ENCODE peak calls at places on chromosomes 1 and 21, in nine cellular contexts. C is mesendoderm, N is H1, Z is IMR-90, A is fibroblast of lung, S is HCT116, O is GM23248, I is endothelial cell of umbilical vein, F is kidney. P is an unnamed sample.
A peak's percentile ranks its signal among the peaks of the same experiment; 100 is the strongest.

GRCh38 chr1:186235696-186236095 is 139.4 kb downstream of the TPR start:
- DNase-seq in S (no peak), A (no peak), C (no peak), I (no peak), F (no peak), Z (no peak), N (no peak), O (no peak), P (no peak)

GRCh38 chr21:16372546-16372945 is 642.8 kb downstream of the USP25 start:
- DNase-seq in I (no peak), O (no peak), S (no peak), Z (no peak), A (no peak), F (no peak), C (no peak), N (no peak), P (no peak)

GRCh38 chr21:42991992-42992740 is 17.8 kb downstream of the PKNOX1 start:
- DNase-seq in N (no peak), I (peak; percentile 53), A (peak; percentile 93), S (no peak), Z (peak; percentile 97), C (peak; percentile 86), O (peak; percentile 93), F (peak; percentile 91), P (peak; percentile 37)

GRCh38 chr1:85330206-85330605 is 53.8 kb upstream of the BCL10 start:
- DNase-seq in N (no peak), I (peak; percentile 85), O (peak; percentile 78), A (peak; percentile 99), Z (peak; percentile 96), S (peak; percentile 67), F (no peak), C (peak; percentile 86), P (no peak)

GRCh38 chr1:95012389-95012788 is 60.4 kb downstream of the ALG14 start:
- DNase-seq in Z (peak; percentile 99), I (peak; percentile 18), O (peak; percentile 85), N (no peak), C (no peak), S (no peak), A (peak; percentile 99), F (no peak), P (no peak)

GRCh38 chr1:42392923-42393848 is 12.6 kb downstream of the RIMKLA start:
- DNase-seq in A (no peak), S (no peak), O (no peak), N (no peak), C (no peak), I (no peak), Z (no peak), F (no peak), P (peak; percentile 42)

GRCh38 chr1:43285269-43285986 is at the start of gene C1orf210:
- DNase-seq in F (peak; percentile 96), S (peak; percentile 81), Z (no peak), I (no peak), A (no peak), C (peak; percentile 87), N (peak; percentile 93), O (no peak), P (peak; percentile 95)

GRCh38 chr1:197783510-197783948 is 8.2 kb upstream of the DENND1B start:
- DNase-seq in N (no peak), A (peak; percentile 73), I (peak; percentile 3), C (no peak), Z (peak; percentile 78), S (no peak), F (no peak), O (peak; percentile 81), P (peak; percentile 41)

GRCh38 chr1:248688527-248689298 is 13.9 kb downstream of the OR14I1 start:
- DNase-seq in F (no peak), C (no peak), O (no peak), A (no peak), N (no peak), S (no peak), I (no peak), Z (no peak), P (no peak)

GRCh38 chr1:175191654-175192053 is 922 bp downstream of the KIAA0040 start:
- DNase-seq in O (peak; percentile 4), S (no peak), N (no peak), F (no peak), C (peak; percentile 27), Z (no peak), I (peak; percentile 4), A (no peak), P (peak; percentile 43)

GRCh38 chr1:110150330-110151174 is at the start of gene SLC6A17:
- DNase-seq in I (peak; percentile 15), Z (peak; percentile 68), A (peak; percentile 59), S (peak; percentile 65), O (peak; percentile 91), N (peak; percentile 81), F (no peak), C (peak; percentile 39), P (no peak)

GRCh38 chr1:211196880-211197279 is 62.3 kb upstream of the RCOR3 start:
- DNase-seq in Z (no peak), O (no peak), C (no peak), A (no peak), I (no peak), S (no peak), N (no peak), F (no peak), P (no peak)

GRCh38 chr1:45304311-45305081 is 22.2 kb upstream of the HPDL start:
- DNase-seq in A (peak; percentile 10), I (no peak), O (peak; percentile 9), N (peak; percentile 46), C (no peak), F (peak; percentile 77), S (no peak), Z (peak; percentile 36), P (peak; percentile 55)

GRCh38 chr1:16091296-16091695 is 17.8 kb upstream of the FAM131C start:
- DNase-seq in O (no peak), N (no peak), A (no peak), S (no peak), Z (no peak), F (peak; percentile 39), I (no peak), C (no peak), P (no peak)

DNA sequence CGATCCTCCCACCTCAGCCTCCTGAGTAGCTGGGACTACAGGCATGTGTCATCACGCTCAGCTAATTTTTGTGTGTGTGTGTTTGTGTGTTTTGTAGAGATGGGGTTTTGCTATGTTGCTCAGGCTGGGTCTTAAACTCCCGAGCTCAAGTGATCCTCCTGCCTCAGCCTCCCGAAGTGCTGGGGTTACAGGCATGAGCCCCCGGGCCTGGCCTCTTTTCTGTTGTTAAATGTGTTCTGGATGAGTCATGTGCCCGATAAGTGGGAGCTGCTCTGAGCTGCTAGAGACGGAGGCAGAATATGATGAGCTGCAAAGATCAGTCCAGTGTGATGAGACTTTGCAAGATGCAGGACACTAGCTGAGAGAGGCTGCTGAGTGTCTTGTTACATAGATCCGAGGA is 75.5 kb downstream of the VPS13D start:
- DNase-seq in A (no peak), C (no peak), S (no peak), O (no peak), Z (no peak), F (no peak), I (no peak), N (peak; percentile 4), P (no peak)
- H3K27ac ChIP-seq in A (no peak overlapping the region), C (no peak overlapping the region), S (no peak overlapping the region), O (no peak overlapping the region), Z (no peak overlapping the region), F (no peak overlapping the region), I (no peak overlapping the region), N (no peak overlapping the region), P (no peak overlapping the region)

GRCh38 chr1:114671939-114672275 is 2.1 kb upstream of the DENND2C start:
- DNase-seq in I (no peak), A (no peak), N (no peak), C (no peak), F (no peak), Z (no peak), O (no peak), S (no peak), P (no peak)

GRCh38 chr1:114668784-114669561 is 876 bp downstream of the DENND2C start:
- DNase-seq in I (no peak), O (peak; percentile 87), S (no peak), N (no peak), A (peak; percentile 53), Z (peak; percentile 24), F (no peak), C (peak; percentile 37), P (no peak)

GRCh38 chr1:114670083-114671010 is 498 bp upstream of the DENND2C start:
- DNase-seq in F (peak; percentile 97), A (peak; percentile 84), O (peak; percentile 99), N (peak; percentile 90), Z (peak; percentile 80), I (peak; percentile 91), C (peak; percentile 96), S (peak; percentile 88), P (peak; percentile 98)

GRCh38 chr1:114669562-114670082 is at the start of gene DENND2C:
- DNase-seq in C (peak; percentile 82), S (no peak), Z (no peak), N (no peak), I (no peak), F (no peak), O (no peak), A (no peak), P (no peak)

GRCh38 chr1:114671011-114671938 is 1.4 kb upstream of the DENND2C start:
- DNase-seq in Z (peak; percentile 32), I (peak; percentile 30), O (peak; percentile 61), A (peak; percentile 15), C (no peak), S (no peak), F (no peak), N (no peak), P (no peak)
- H3K9ac ChIP-seq in Z (no peak overlapping the region), I (no peak overlapping the region), O (peak overlapping the region; percentile 94), A (peak overlapping the region; percentile 10), C (no peak overlapping the region), S (no peak overlapping the region), F (no peak overlapping the region), N (no peak overlapping the region), P (no peak overlapping the region)

GRCh38 chr1:17440827-17441168 is 1.3 kb upstream of the RCC2 start:
- DNase-seq in I (no peak), N (no peak), F (peak; percentile 26), S (no peak), Z (no peak), O (no peak), C (no peak), A (no peak), P (no peak)
- H3K36me3 ChIP-seq in I (peaks cover 2% of the 10 kb centered on the region), N (no peaks in the 10 kb centered on the region), F (no peaks in the 10 kb centered on the region), S (no peaks in the 10 kb centered on the region), Z (peaks cover 2% of the 10 kb centered on the region), O (no peaks in the 10 kb centered on the region), C (peaks cover 2% of the 10 kb centered on the region), A (no peaks in the 10 kb centered on the region), P (no peaks in the 10 kb centered on the region)

GRCh38 chr1:50977575-50978143 is 7.6 kb downstream of the CDKN2C start:
- DNase-seq in I (peak; percentile 44), N (peak; percentile 71), F (peak; percentile 82), O (peak; percentile 85), S (no peak), A (peak; percentile 51), C (peak; percentile 52), Z (peak; percentile 52), P (peak; percentile 66)

GRCh38 chr1:50978852-50979781 is 9.1 kb downstream of the CDKN2C start:
- DNase-seq in A (no peak), Z (no peak), O (no peak), C (peak; percentile 22), N (peak; percentile 47), I (no peak), S (no peak), F (no peak), P (peak; percentile 46)

GRCh38 chr1:50976890-50977574 is 7.0 kb downstream of the CDKN2C start:
- DNase-seq in N (peak; percentile 53), I (peak; percentile 55), F (no peak), S (no peak), A (peak; percentile 52), C (peak; percentile 57), Z (peak; percentile 39), O (peak; percentile 80), P (peak; percentile 28)

GRCh38 chr1:50979964-50980363 is 9.9 kb downstream of the CDKN2C start:
- DNase-seq in O (no peak), S (no peak), I (no peak), Z (no peak), F (no peak), N (no peak), A (no peak), C (no peak), P (no peak)

GRCh38 chr1:50978144-50978851 is 8.3 kb downstream of the CDKN2C start:
- DNase-seq in I (peak; percentile 50), N (peak; percentile 90), C (peak; percentile 84), S (no peak), F (peak; percentile 81), O (peak; percentile 86), A (peak; percentile 60), Z (peak; percentile 49), P (peak; percentile 76)
- H3K27ac ChIP-seq in I (peak overlapping the region; percentile 37), N (no peak overlapping the region), C (no peak overlapping the region), S (peak overlapping the region; percentile 50), F (peak overlapping the region; percentile 82), O (peak overlapping the region; percentile 83), A (peak overlapping the region; percentile 95), Z (peak overlapping the region; percentile 90), P (peak overlapping the region; percentile 70)

P was measured in colonic mucosa.